ENCODE peak calls at places on chromosomes 5 and 9, in ten cellular contexts. H is aorta, O is lower lobe of right lung, T is gastrocnemius medialis, S is neuronal stem cell, P is lung, F is heart right ventricle, L is GM23248, Z is fibroblast of lung, M is psoas muscle. R is an unnamed sample.

GRCh38 chr5:21688655-21689054 is 1164.5 kb downstream of the CDH12 start:
- DNase-seq in S (no peak), M (no peak), O (no peak), P (no peak), T (no peak), L (peak), F (no peak), Z (peak), H (no peak), R (no peak)

GRCh38 chr9:33165263-33166151 is 1.6 kb downstream of the B4GALT1 start:
- DNase-seq in S (no peak), O (no peak), Z (peak), L (peak), P (peak), H (no peak), M (no peak), T (peak), F (peak), R (no peak)

GRCh38 chr5:181088289-181088688 is 42.7 kb downstream of the OR2V1 start:
- DNase-seq in L (peak), F (no peak), O (no peak), M (no peak), P (no peak), H (no peak), S (no peak), Z (no peak), T (no peak), R (no peak)

GRCh38 chr5:94667937-94668336 is 49.5 kb downstream of the SLF1 start:
- DNase-seq in M (no peak), L (no peak), F (no peak), S (no peak), T (no peak), Z (no peak), P (no peak), O (no peak), H (no peak), R (no peak)

GRCh38 chr9:83154087-83154736 is 91.3 kb upstream of the RASEF start:
- DNase-seq in H (no peak), F (no peak), Z (peak), O (no peak), P (peak), S (no peak), L (peak), M (no peak), T (peak), R (no peak)

GRCh38 chr5:150513375-150514309 is 5.7 kb downstream of the NDST1 start:
- DNase-seq in Z (peak), T (no peak), P (no peak), O (no peak), S (no peak), L (peak), M (peak), H (no peak), F (no peak), R (no peak)

GRCh38 chr5:165094782-165095181 is 1589.4 kb downstream of the MAT2B start:
- DNase-seq in M (no peak), S (no peak), P (no peak), F (no peak), T (no peak), L (no peak), O (no peak), Z (no peak), H (no peak), R (no peak)

GRCh38 chr5:98414938-98415337 is 358.5 kb upstream of the RGMB start:
- DNase-seq in T (no peak), F (no peak), Z (peak), S (no peak), P (no peak), L (peak), H (no peak), O (no peak), M (no peak), R (no peak)

GRCh38 chr5:111967463-111967862 is 210.5 kb upstream of the NREP start:
- DNase-seq in S (no peak), P (no peak), F (no peak), T (no peak), O (no peak), Z (no peak), L (no peak), M (no peak), H (no peak), R (no peak)

GRCh38 chr9:124074746-124075145 is 63.2 kb downstream of the LHX2 start:
- DNase-seq in T (no peak), M (no peak), Z (no peak), H (no peak), F (no peak), P (no peak), L (no peak), S (no peak), O (no peak), R (no peak)

GRCh38 chr5:181188700-181189362 is 16.2 kb downstream of the TRIM7 start:
- DNase-seq in T (peak), S (peak), M (peak), H (peak), L (peak), O (peak), F (peak), P (peak), Z (peak), R (peak)

GRCh38 chr9:77099388-77099787 is 77.9 kb upstream of the VPS13A start:
- DNase-seq in Z (no peak), T (no peak), O (no peak), S (no peak), M (no peak), P (no peak), L (no peak), H (no peak), F (no peak), R (no peak)

GRCh38 chr9:127899200-127899943 is at the start of gene ST6GALNAC6:
- DNase-seq in P (no peak), Z (peak), H (peak), S (peak), O (peak), F (peak), T (peak), M (peak), L (peak), R (peak)

GRCh38 chr9:1869843-1870242 is 145.3 kb upstream of the SMARCA2 start:
- DNase-seq in F (peak), L (peak), T (no peak), Z (no peak), O (no peak), M (no peak), P (peak), H (no peak), S (peak), R (peak)

GRCh38 chr5:122089614-122090013 is 11.6 kb upstream of the LOX start:
- DNase-seq in O (no peak), F (no peak), T (no peak), M (no peak), H (no peak), Z (peak), L (peak), S (no peak), P (no peak), R (no peak)

GRCh38 chr9:86751207-86751606 is 196.1 kb downstream of the GAS1 start:
- DNase-seq in S (no peak), F (peak), Z (peak), O (no peak), L (no peak), P (no peak), H (no peak), M (peak), T (no peak), R (no peak)

GRCh38 chr9:130423272-130423671 is 21.5 kb upstream of the ASS1 start:
- DNase-seq in H (peak), O (no peak), S (no peak), L (no peak), T (no peak), Z (no peak), F (peak), P (no peak), M (no peak), R (no peak)

GRCh38 chr5:15806613-15807012 is 306.6 kb downstream of the FBXL7 start:
- DNase-seq in S (no peak), O (no peak), T (no peak), Z (no peak), F (no peak), H (no peak), P (no peak), M (no peak), L (no peak), R (no peak)
- H3K27ac ChIP-seq in S (no peak), O (no peak), T (no peak), Z (no peak), F (no peak), H (no peak), P (no peak), M (no peak), L (no peak), R (no peak)

DNA sequence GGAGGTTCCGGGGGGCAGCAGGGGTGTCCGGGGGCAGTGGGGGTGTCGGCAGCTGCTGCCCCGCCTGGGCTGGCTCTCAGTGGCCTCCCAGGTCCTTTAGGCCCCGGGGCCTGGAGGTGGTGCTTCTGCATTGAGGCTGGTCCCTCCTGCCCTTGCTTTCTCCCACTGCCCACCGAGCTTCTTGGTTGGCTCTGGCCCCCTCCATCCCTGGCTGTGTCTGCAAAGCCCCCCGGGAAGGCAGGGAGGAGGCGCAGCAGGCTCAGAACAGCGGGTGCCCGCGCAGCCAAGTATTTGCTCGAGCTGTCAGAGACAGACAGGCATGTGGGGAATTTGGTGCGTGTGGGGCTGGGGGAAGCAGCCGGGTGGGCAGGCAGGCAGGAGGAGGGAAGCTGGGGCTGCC is 11.5 kb downstream of the CXXC5 start:
- DNase-seq in S (no peak), L (peak), Z (peak), F (no peak), T (no peak), O (no peak), H (no peak), M (no peak), P (no peak), R (no peak)
- H3K4me3 ChIP-seq in S (no peak), L (peak), Z (peak), F (peak), T (peak), O (peak), H (no peak), M (peak), P (no peak), R (no peak)

GRCh38 chr5:177462021-177462670 is 11.3 kb downstream of the DBN1 start:
- DNase-seq in H (no peak), F (peak), T (no peak), S (no peak), L (no peak), P (no peak), M (peak), Z (no peak), O (peak), R (no peak)
- H3K27ac ChIP-seq in H (no peak), F (peak), T (peak), S (peak), L (no peak), P (peak), M (peak), Z (no peak), O (peak), R (no peak)

GRCh38 chr5:159018855-159019254 is 80.9 kb downstream of the EBF1 start:
- DNase-seq in S (no peak), Z (no peak), P (no peak), L (no peak), T (no peak), M (no peak), O (no peak), F (no peak), H (no peak), R (no peak)

GRCh38 chr5:159017787-159018186 is 81.9 kb downstream of the EBF1 start:
- DNase-seq in Z (peak), H (peak), T (peak), O (no peak), S (no peak), F (peak), L (peak), P (no peak), M (peak), R (no peak)

GRCh38 chr5:159021360-159022177 is 78.1 kb downstream of the EBF1 start:
- DNase-seq in S (no peak), M (no peak), T (no peak), L (peak), Z (no peak), H (no peak), F (no peak), P (no peak), O (no peak), R (no peak)

GRCh38 chr5:159026781-159027180 is 72.9 kb downstream of the EBF1 start:
- DNase-seq in H (no peak), L (no peak), S (no peak), M (no peak), F (no peak), Z (no peak), T (no peak), O (no peak), P (no peak), R (no peak)

DNA sequence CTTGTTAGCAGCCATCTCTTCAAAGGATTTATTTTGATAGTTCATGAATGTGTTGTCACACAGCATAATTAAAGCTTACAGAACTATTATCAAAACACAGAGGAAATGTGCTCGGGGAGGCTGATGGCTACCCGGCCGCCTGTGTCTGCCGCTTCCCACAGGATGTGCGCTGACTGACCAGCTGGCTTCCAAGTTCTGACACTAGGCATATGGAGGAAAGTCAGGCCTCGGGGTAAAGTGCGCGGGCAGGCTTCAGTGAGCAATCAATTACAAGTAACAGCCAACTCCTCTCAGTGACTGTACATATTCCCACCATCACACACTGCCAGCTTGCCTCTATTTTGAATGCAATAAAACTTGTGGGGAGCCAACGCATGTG is 77.5 kb downstream of the EBF1 start:
- DNase-seq in O (peak), S (no peak), L (peak), M (peak), F (peak), T (no peak), P (peak), Z (peak), H (peak), R (no peak)
- H3K4me3 ChIP-seq in O (peak), S (no peak), L (peak), M (peak), F (no peak), T (no peak), P (no peak), Z (no peak), H (no peak), R (no peak)

GRCh38 chr5:167307042-167307441 is 984.4 kb upstream of the WWC1 start:
- DNase-seq in L (no peak), O (no peak), P (no peak), S (no peak), H (no peak), F (no peak), M (no peak), Z (no peak), T (no peak), R (no peak)
- H3K27ac ChIP-seq in L (no peak), O (no peak), P (no peak), S (no peak), H (no peak), F (no peak), M (no peak), Z (no peak), T (no peak), R (no peak)

GRCh38 chr5:156913355-156913718 is 49.7 kb downstream of the TIMD4 start:
- DNase-seq in F (no peak), O (no peak), Z (no peak), L (no peak), P (no peak), S (no peak), T (no peak), H (no peak), M (no peak), R (no peak)

GRCh38 chr5:156912869-156913268 is 50.2 kb downstream of the TIMD4 start:
- DNase-seq in P (no peak), H (no peak), L (peak), O (no peak), S (no peak), F (no peak), M (no peak), T (no peak), Z (no peak), R (no peak)

GRCh38 chr5:156906807-156907206 is 56.2 kb downstream of the TIMD4 start:
- DNase-seq in H (no peak), T (no peak), S (no peak), F (no peak), L (no peak), M (no peak), P (no peak), O (no peak), Z (no peak), R (no peak)

GRCh38 chr5:156907667-156908066 is 55.4 kb downstream of the TIMD4 start:
- DNase-seq in P (no peak), O (no peak), Z (no peak), F (no peak), H (no peak), M (no peak), S (no peak), L (no peak), T (no peak), R (no peak)
- H3K4me3 ChIP-seq in P (no peak), O (no peak), Z (no peak), F (no peak), H (no peak), M (no peak), S (no peak), L (no peak), T (no peak), R (no peak)

R was measured in CD4-positive, alpha-beta memory T cell.